ENCODE peak calls at places on chromosomes 7 and 10, in seven cellular contexts. One of them, this sample, is unnamed.
A peak's percentile ranks its signal among the peaks of the same experiment; 100 is the strongest.

GRCh38 chr7:6623589-6624245 is 8.3 kb downstream of the ZNF853 start:
- DNase-seq in stimulated activated CD8-positive, alpha-beta memory T cell treated with anti-CD3 and anti-CD28 coated beads, Interleukin-7, amount 100 ng/mL, for 24 hours: no peak
- DNase-seq in activated CD4-positive, alpha-beta T cell treated with anti-CD3 and anti-CD28 coated beads for 24 hours: no peak
- DNase-seq in brain microvascular endothelial cell: no peak
- DNase-seq in pons: no peak
- DNase-seq in HCT116: no peak
- DNase-seq in SIG-M5: no peak
- DNase-seq in this sample: no peak

GRCh38 chr7:99126921-99127553 is 16.9 kb downstream of the SMURF1 start:
- DNase-seq in activated CD4-positive, alpha-beta T cell treated with anti-CD3 and anti-CD28 coated beads for 24 hours: no peak
- DNase-seq in HCT116: no peak
- DNase-seq in SIG-M5: no peak
- DNase-seq in pons: no peak
- DNase-seq in stimulated activated CD8-positive, alpha-beta memory T cell treated with anti-CD3 and anti-CD28 coated beads, Interleukin-7, amount 100 ng/mL, for 24 hours: no peak
- DNase-seq in brain microvascular endothelial cell: peak; percentile 78
- DNase-seq in this sample: no peak

GRCh38 chr7:45661302-45661995 is 87.3 kb downstream of the ADCY1 start:
- DNase-seq in SIG-M5: no peak
- DNase-seq in brain microvascular endothelial cell: no peak
- DNase-seq in activated CD4-positive, alpha-beta T cell treated with anti-CD3 and anti-CD28 coated beads for 24 hours: no peak
- DNase-seq in stimulated activated CD8-positive, alpha-beta memory T cell treated with anti-CD3 and anti-CD28 coated beads, Interleukin-7, amount 100 ng/mL, for 24 hours: no peak
- DNase-seq in pons: no peak
- DNase-seq in HCT116: no peak
- DNase-seq in this sample: no peak

GRCh38 chr10:79424221-79425073 is 21.0 kb downstream of the ZCCHC24 start:
- DNase-seq in brain microvascular endothelial cell: no peak
- DNase-seq in stimulated activated CD8-positive, alpha-beta memory T cell treated with anti-CD3 and anti-CD28 coated beads, Interleukin-7, amount 100 ng/mL, for 24 hours: no peak
- DNase-seq in activated CD4-positive, alpha-beta T cell treated with anti-CD3 and anti-CD28 coated beads for 24 hours: no peak
- DNase-seq in SIG-M5: no peak
- DNase-seq in pons: no peak
- DNase-seq in HCT116: no peak
- DNase-seq in this sample: no peak

GRCh38 chr7:6248581-6248980 is 23.8 kb downstream of the CYTH3 start:
- DNase-seq in HCT116: no peak
- DNase-seq in activated CD4-positive, alpha-beta T cell treated with anti-CD3 and anti-CD28 coated beads for 24 hours: no peak
- DNase-seq in pons: no peak
- DNase-seq in brain microvascular endothelial cell: peak; percentile 84
- DNase-seq in stimulated activated CD8-positive, alpha-beta memory T cell treated with anti-CD3 and anti-CD28 coated beads, Interleukin-7, amount 100 ng/mL, for 24 hours: no peak
- DNase-seq in SIG-M5: no peak
- DNase-seq in this sample: no peak

GRCh38 chr7:35329026-35329425 is 75.1 kb upstream of the TBX20 start:
- DNase-seq in HCT116: no peak
- DNase-seq in pons: no peak
- DNase-seq in stimulated activated CD8-positive, alpha-beta memory T cell treated with anti-CD3 and anti-CD28 coated beads, Interleukin-7, amount 100 ng/mL, for 24 hours: no peak
- DNase-seq in SIG-M5: no peak
- DNase-seq in activated CD4-positive, alpha-beta T cell treated with anti-CD3 and anti-CD28 coated beads for 24 hours: no peak
- DNase-seq in brain microvascular endothelial cell: no peak
- DNase-seq in this sample: no peak

GRCh38 chr7:142379445-142379844 is 121.6 kb upstream of the PRSS58 start:
- DNase-seq in stimulated activated CD8-positive, alpha-beta memory T cell treated with anti-CD3 and anti-CD28 coated beads, Interleukin-7, amount 100 ng/mL, for 24 hours: no peak
- DNase-seq in activated CD4-positive, alpha-beta T cell treated with anti-CD3 and anti-CD28 coated beads for 24 hours: no peak
- DNase-seq in pons: no peak
- DNase-seq in brain microvascular endothelial cell: no peak
- DNase-seq in SIG-M5: no peak
- DNase-seq in HCT116: no peak
- DNase-seq in this sample: no peak

GRCh38 chr7:73932364-73932763 is 71.4 kb downstream of the TMEM270 start:
- DNase-seq in HCT116: no peak
- DNase-seq in SIG-M5: no peak
- DNase-seq in stimulated activated CD8-positive, alpha-beta memory T cell treated with anti-CD3 and anti-CD28 coated beads, Interleukin-7, amount 100 ng/mL, for 24 hours: no peak
- DNase-seq in activated CD4-positive, alpha-beta T cell treated with anti-CD3 and anti-CD28 coated beads for 24 hours: no peak
- DNase-seq in brain microvascular endothelial cell: no peak
- DNase-seq in pons: no peak
- DNase-seq in this sample: no peak

GRCh38 chr7:158471716-158472115 is 115.9 kb downstream of the PTPRN2 start:
- DNase-seq in brain microvascular endothelial cell: no peak
- DNase-seq in SIG-M5: no peak
- DNase-seq in pons: no peak
- DNase-seq in stimulated activated CD8-positive, alpha-beta memory T cell treated with anti-CD3 and anti-CD28 coated beads, Interleukin-7, amount 100 ng/mL, for 24 hours: no peak
- DNase-seq in activated CD4-positive, alpha-beta T cell treated with anti-CD3 and anti-CD28 coated beads for 24 hours: no peak
- DNase-seq in HCT116: no peak
- DNase-seq in this sample: no peak